ENCODE peak calls at places on chromosomes 16 and 17, in four cellular contexts. One of them, this sample, is unnamed.

GRCh38 chr16:89072216-89073130 is 21.2 kb upstream of the ACSF3 start:
- DNase-seq in tibial nerve: no peak
- DNase-seq in adrenal gland: no peak
- DNase-seq in body of pancreas: no peak
- DNase-seq in this sample: no peak

GRCh38 chr16:25210758-25211157 is 6.0 kb upstream of the AQP8 start:
- DNase-seq in tibial nerve: no peak
- DNase-seq in adrenal gland: no peak
- DNase-seq in body of pancreas: no peak
- DNase-seq in this sample: no peak

GRCh38 chr16:56355786-56356275 is 69.5 kb downstream of the AMFR start:
- DNase-seq in tibial nerve: peak
- DNase-seq in adrenal gland: peak
- DNase-seq in body of pancreas: no peak
- DNase-seq in this sample: peak

GRCh38 chr16:27985981-27986380 is 77.5 kb downstream of the GSG1L start:
- DNase-seq in tibial nerve: no peak
- DNase-seq in adrenal gland: no peak
- DNase-seq in body of pancreas: no peak
- DNase-seq in this sample: no peak

GRCh38 chr16:72091217-72091616 is 2.2 kb downstream of the TXNL4B start:
- DNase-seq in tibial nerve: no peak
- DNase-seq in adrenal gland: no peak
- DNase-seq in body of pancreas: no peak
- DNase-seq in this sample: no peak

GRCh38 chr17:16419074-16419928 is 3.9 kb downstream of the TRPV2 start:
- DNase-seq in tibial nerve: no peak
- DNase-seq in adrenal gland: peak
- DNase-seq in body of pancreas: peak
- DNase-seq in this sample: no peak

GRCh38 chr17:50689251-50689650 is 18.5 kb downstream of the ANKRD40 start:
- DNase-seq in tibial nerve: no peak
- DNase-seq in adrenal gland: peak
- DNase-seq in body of pancreas: no peak
- DNase-seq in this sample: no peak

GRCh38 chr16:86590501-86591144 is 12.3 kb downstream of the FOXL1 start:
- DNase-seq in tibial nerve: no peak
- DNase-seq in adrenal gland: no peak
- DNase-seq in body of pancreas: no peak
- DNase-seq in this sample: no peak

GRCh38 chr16:51119576-51120288 is 31.3 kb downstream of the SALL1 start:
- DNase-seq in tibial nerve: no peak
- DNase-seq in adrenal gland: no peak
- DNase-seq in body of pancreas: no peak
- DNase-seq in this sample: no peak

GRCh38 chr17:9021158-9021984 is at the start of gene NTN1:
- DNase-seq in tibial nerve: peak
- DNase-seq in adrenal gland: no peak
- DNase-seq in body of pancreas: peak
- DNase-seq in this sample: peak

GRCh38 chr17:17749921-17750320 is 68.7 kb downstream of the RAI1 start:
- DNase-seq in tibial nerve: no peak
- DNase-seq in adrenal gland: no peak
- DNase-seq in body of pancreas: peak
- DNase-seq in this sample: no peak

GRCh38 chr16:64437706-64438329 is 684.0 kb downstream of the CDH11 start:
- DNase-seq in tibial nerve: no peak
- DNase-seq in adrenal gland: no peak
- DNase-seq in body of pancreas: no peak
- DNase-seq in this sample: no peak

GRCh38 chr17:6166492-6167179 is 96.5 kb downstream of the WSCD1 start:
- DNase-seq in tibial nerve: no peak
- DNase-seq in adrenal gland: no peak
- DNase-seq in body of pancreas: no peak
- DNase-seq in this sample: no peak

GRCh38 chr16:49921791-49922456 is 66.0 kb upstream of the ZNF423 start:
- DNase-seq in tibial nerve: peak
- DNase-seq in adrenal gland: peak
- DNase-seq in body of pancreas: peak
- DNase-seq in this sample: no peak

GRCh38 chr17:58741121-58741625 is 14.5 kb upstream of the PPM1E start:
- DNase-seq in tibial nerve: no peak
- DNase-seq in adrenal gland: no peak
- DNase-seq in body of pancreas: no peak
- DNase-seq in this sample: no peak

GRCh38 chr16:4455951-4456350 is 18.5 kb downstream of the NMRAL1 start:
- DNase-seq in tibial nerve: no peak
- DNase-seq in adrenal gland: no peak
- DNase-seq in body of pancreas: no peak
- DNase-seq in this sample: no peak

GRCh38 chr16:80710918-80711317 is 93.5 kb downstream of the CDYL2 start:
- DNase-seq in tibial nerve: no peak
- DNase-seq in adrenal gland: no peak
- DNase-seq in body of pancreas: no peak
- DNase-seq in this sample: no peak

GRCh38 chr17:9677932-9678331 is 32.6 kb downstream of the USP43 start:
- DNase-seq in tibial nerve: no peak
- DNase-seq in adrenal gland: no peak
- DNase-seq in body of pancreas: no peak
- DNase-seq in this sample: no peak

GRCh38 chr17:77140878-77141767 is at the start of gene SEC14L1:
- DNase-seq in tibial nerve: peak
- DNase-seq in adrenal gland: peak
- DNase-seq in body of pancreas: peak
- DNase-seq in this sample: peak

GRCh38 chr17:56707312-56708219 is 114.1 kb downstream of the NOG start:
- DNase-seq in tibial nerve: no peak
- DNase-seq in adrenal gland: no peak
- DNase-seq in body of pancreas: no peak
- DNase-seq in this sample: no peak

GRCh38 chr17:69466905-69467630 is 52.6 kb downstream of the MAP2K6 start:
- DNase-seq in tibial nerve: no peak
- DNase-seq in adrenal gland: no peak
- DNase-seq in body of pancreas: peak
- DNase-seq in this sample: no peak

GRCh38 chr17:77456951-77457548 is 316.3 kb downstream of the SEC14L1 start:
- DNase-seq in tibial nerve: no peak
- DNase-seq in adrenal gland: no peak
- DNase-seq in body of pancreas: no peak
- DNase-seq in this sample: peak

GRCh38 chr17:58153046-58153445 is 4.9 kb downstream of the OR4D1 start:
- DNase-seq in tibial nerve: no peak
- DNase-seq in adrenal gland: peak
- DNase-seq in body of pancreas: no peak
- DNase-seq in this sample: peak

GRCh38 chr16:15932939-15933338 is 16.5 kb upstream of the ABCC1 start:
- DNase-seq in tibial nerve: no peak
- DNase-seq in adrenal gland: no peak
- DNase-seq in body of pancreas: no peak
- DNase-seq in this sample: no peak

GRCh38 chr16:81432899-81433560 is 11.6 kb upstream of the CMIP start:
- DNase-seq in tibial nerve: no peak
- DNase-seq in adrenal gland: no peak
- DNase-seq in body of pancreas: no peak
- DNase-seq in this sample: no peak

GRCh38 chr16:66844342-66845079 is at the start of gene CA7:
- DNase-seq in tibial nerve: no peak
- DNase-seq in adrenal gland: no peak
- DNase-seq in body of pancreas: no peak
- DNase-seq in this sample: peak

GRCh38 chr17:43695968-43696865 is 34.5 kb upstream of the MEOX1 start:
- DNase-seq in tibial nerve: no peak
- DNase-seq in adrenal gland: peak
- DNase-seq in body of pancreas: no peak
- DNase-seq in this sample: peak

GRCh38 chr17:54426287-54426886 is 474.3 kb upstream of the TOM1L1 start:
- DNase-seq in tibial nerve: no peak
- DNase-seq in adrenal gland: no peak
- DNase-seq in body of pancreas: no peak
- DNase-seq in this sample: no peak

GRCh38 chr17:35795007-35795870 is at the start of gene MMP28:
- DNase-seq in tibial nerve: no peak
- DNase-seq in adrenal gland: no peak
- DNase-seq in body of pancreas: peak
- DNase-seq in this sample: peak

GRCh38 chr17:57574040-57574513 is 171.0 kb downstream of the CCDC182 start:
- DNase-seq in tibial nerve: peak
- DNase-seq in adrenal gland: peak
- DNase-seq in body of pancreas: peak
- DNase-seq in this sample: no peak

GRCh38 chr16:71396589-71396988 is 38.1 kb downstream of the CALB2 start:
- DNase-seq in tibial nerve: no peak
- DNase-seq in adrenal gland: no peak
- DNase-seq in body of pancreas: no peak
- DNase-seq in this sample: no peak

GRCh38 chr16:9966569-9967157 is 215.6 kb downstream of the GRIN2A start:
- DNase-seq in tibial nerve: no peak
- DNase-seq in adrenal gland: no peak
- DNase-seq in body of pancreas: no peak
- DNase-seq in this sample: no peak

GRCh38 chr17:27623578-27623977 is 7.4 kb upstream of the LGALS9 start:
- DNase-seq in tibial nerve: no peak
- DNase-seq in adrenal gland: no peak
- DNase-seq in body of pancreas: no peak
- DNase-seq in this sample: no peak

GRCh38 chr17:40317345-40317873 is 8.4 kb downstream of the RARA start:
- DNase-seq in tibial nerve: no peak
- DNase-seq in adrenal gland: no peak
- DNase-seq in body of pancreas: peak
- DNase-seq in this sample: no peak

GRCh38 chr17:40317880-40318834 is 9.2 kb downstream of the RARA start:
- DNase-seq in tibial nerve: peak
- DNase-seq in adrenal gland: peak
- DNase-seq in body of pancreas: peak
- DNase-seq in this sample: peak

GRCh38 chr17:40315206-40315605 is 6.2 kb downstream of the RARA start:
- DNase-seq in tibial nerve: no peak
- DNase-seq in adrenal gland: no peak
- DNase-seq in body of pancreas: no peak
- DNase-seq in this sample: no peak

GRCh38 chr17:40315678-40316570 is 6.9 kb downstream of the RARA start:
- DNase-seq in tibial nerve: peak
- DNase-seq in adrenal gland: no peak
- DNase-seq in body of pancreas: no peak
- DNase-seq in this sample: no peak

DNA sequence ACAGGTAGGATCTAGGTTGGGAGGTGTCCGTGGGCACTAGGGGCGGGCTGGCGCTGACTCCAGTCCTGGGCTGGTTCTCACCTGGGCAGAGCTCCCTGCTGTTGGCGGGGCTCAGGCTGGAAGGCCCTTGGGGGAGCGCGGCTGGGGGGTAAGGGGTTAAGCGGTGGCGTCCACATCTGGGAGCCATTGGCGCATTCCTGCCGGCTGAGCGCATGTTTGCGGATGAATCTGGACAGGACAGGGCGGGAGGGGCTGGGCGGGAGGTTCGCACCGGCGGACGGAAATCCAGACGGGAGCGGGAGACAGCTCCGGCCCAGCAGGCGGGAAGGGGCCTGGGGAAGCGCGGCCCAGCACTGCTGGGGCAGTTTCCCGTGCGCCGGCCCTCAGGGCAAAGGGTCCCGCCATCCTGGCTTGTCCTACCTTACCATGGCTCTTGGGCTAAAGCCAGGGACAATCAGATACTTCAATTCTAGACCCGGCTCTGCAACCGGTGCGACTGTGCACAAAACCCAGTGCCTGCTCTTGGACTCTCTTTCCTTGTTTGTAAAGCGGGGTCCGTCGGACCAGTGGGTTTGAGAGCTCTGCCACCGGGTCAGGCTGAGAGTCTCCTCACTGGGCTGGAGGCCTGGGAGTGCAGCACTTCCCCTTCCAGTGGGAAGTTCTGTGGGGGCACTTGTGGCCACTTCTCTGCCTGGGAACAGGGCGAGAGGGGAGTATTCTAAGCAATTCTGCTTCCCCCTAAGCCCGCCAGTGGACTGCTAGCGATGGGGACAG is 7.8 kb downstream of the RARA start:
- DNase-seq in tibial nerve: no peak
- DNase-seq in adrenal gland: no peak
- DNase-seq in body of pancreas: peak
- DNase-seq in this sample: peak
- TF ChIP-seq POLR2A in tibial nerve: peak
- TF ChIP-seq POLR2A in adrenal gland: peak
- TF ChIP-seq POLR2A in body of pancreas: peak
- TF ChIP-seq POLR2A in this sample: no peak

GRCh38 chr17:78878871-78879270 is 24.1 kb downstream of the CEP295NL start:
- DNase-seq in tibial nerve: no peak
- DNase-seq in adrenal gland: no peak
- DNase-seq in body of pancreas: no peak
- DNase-seq in this sample: no peak
- H3K4me3 ChIP-seq in tibial nerve: no peak
- H3K4me3 ChIP-seq in adrenal gland: no peak
- H3K4me3 ChIP-seq in body of pancreas: no peak
- H3K4me3 ChIP-seq in this sample: no peak

GRCh38 chr16:54929090-54930033 is 1.3 kb upstream of the IRX5 start:
- DNase-seq in tibial nerve: peak
- DNase-seq in adrenal gland: peak
- DNase-seq in body of pancreas: peak
- DNase-seq in this sample: peak
- TF ChIP-seq POLR2A in tibial nerve: no peak
- TF ChIP-seq POLR2A in adrenal gland: no peak
- TF ChIP-seq POLR2A in body of pancreas: no peak
- TF ChIP-seq POLR2A in this sample: peak

GRCh38 chr16:31129568-31130335 is 5.8 kb downstream of the PRSS8 start:
- DNase-seq in tibial nerve: no peak
- DNase-seq in adrenal gland: peak
- DNase-seq in body of pancreas: peak
- DNase-seq in this sample: peak

GRCh38 chr16:31130336-31130812 is 5.2 kb downstream of the PRSS8 start:
- DNase-seq in tibial nerve: no peak
- DNase-seq in adrenal gland: no peak
- DNase-seq in body of pancreas: peak
- DNase-seq in this sample: peak

GRCh38 chr16:31131416-31131815 is 4.1 kb downstream of the PRSS8 start:
- DNase-seq in tibial nerve: no peak
- DNase-seq in adrenal gland: no peak
- DNase-seq in body of pancreas: no peak
- DNase-seq in this sample: no peak

GRCh38 chr16:31131841-31132271 is 3.7 kb downstream of the PRSS8 start:
- DNase-seq in tibial nerve: no peak
- DNase-seq in adrenal gland: no peak
- DNase-seq in body of pancreas: no peak
- DNase-seq in this sample: no peak

DNA sequence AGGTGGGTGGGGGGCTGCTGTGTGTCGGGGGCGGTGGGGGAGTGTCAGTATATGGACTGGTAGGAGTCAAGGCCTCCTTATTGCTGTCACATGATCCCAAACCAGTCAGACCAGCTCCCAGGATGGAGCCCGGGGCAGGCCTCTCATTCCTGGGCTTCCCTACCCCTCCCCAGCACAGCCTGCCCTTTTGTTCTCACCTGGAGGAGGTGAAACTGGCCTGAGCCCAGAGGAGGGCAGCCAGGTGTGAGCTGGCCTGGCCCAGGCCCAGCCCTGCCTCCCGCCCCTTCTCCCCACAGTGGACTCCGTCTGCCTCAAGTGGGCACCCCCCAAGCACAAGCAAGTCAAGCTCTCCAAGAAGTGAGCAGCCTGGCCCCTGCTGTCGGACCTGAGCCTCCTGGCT is 4.6 kb downstream of the PRSS8 start:
- DNase-seq in tibial nerve: no peak
- DNase-seq in adrenal gland: no peak
- DNase-seq in body of pancreas: peak
- DNase-seq in this sample: peak
- H3K4me3 ChIP-seq in tibial nerve: no peak
- H3K4me3 ChIP-seq in adrenal gland: no peak
- H3K4me3 ChIP-seq in body of pancreas: no peak
- H3K4me3 ChIP-seq in this sample: peak

This sample was measured in upper lobe of left lung.